ENCODE peak calls at places on chromosomes 3 and 15, in ten cellular contexts. Q is HuH-7.5; F is KBM-7; W is iris pigment epithelial cell; J is NCI-H1436; R is CD8-positive, alpha-beta memory T cell; X is cardiac muscle cell; B is activated CD8-positive, alpha-beta memory T cell treated with anti-CD3 and anti-CD28 coated beads, Interleukin-2, amount 50 U/mL, for 48 hours; V is stimulated activated naive B cell treated with anti-CD40 and anti-IgM and Interleukin-4, amounts not matched to agents 10 μg/mL and 1 μg/mL and 100 μg/mL, for 72 hours; T is activated CD4-positive, alpha-beta T cell treated with anti-CD3 and anti-CD28 coated beads, Interleukin-2, amount 50 U/mL, for 24 hours. M is an unnamed sample.

GRCh38 chr15:57554821-57555185 is 36.9 kb upstream of the MYZAP start:
- DNase-seq in Q (no peak), F (no peak), W (no peak), J (no peak), R (no peak), X (no peak), B (no peak), V (no peak), T (no peak), M (no peak)

GRCh38 chr15:48754011-48754410 is 56.9 kb downstream of the CEP152 start:
- DNase-seq in Q (no peak), F (no peak), W (no peak), J (no peak), R (no peak), X (no peak), B (no peak), V (no peak), T (no peak), M (no peak)

GRCh38 chr3:50287262-50287661 is 5.0 kb downstream of the IFRD2 start:
- DNase-seq in Q (no peak), F (no peak), W (no peak), J (no peak), R (no peak), X (no peak), B (no peak), V (no peak), T (no peak), M (no peak)

GRCh38 chr15:52255008-52255407 is 40.6 kb downstream of the MYO5C start:
- DNase-seq in Q (no peak), F (no peak), W (peak; percentile 57), J (no peak), R (no peak), X (peak; percentile 21), B (no peak), V (no peak), T (no peak), M (no peak)

GRCh38 chr3:37074178-37074577 is 80.9 kb downstream of the MLH1 start:
- DNase-seq in Q (no peak), F (no peak), W (peak; percentile 86), J (no peak), R (no peak), X (peak; percentile 73), B (no peak), V (no peak), T (no peak), M (no peak)

GRCh38 chr15:79629687-79630086 is 197.6 kb downstream of the MINAR1 start:
- DNase-seq in Q (no peak), F (no peak), W (no peak), J (no peak), R (no peak), X (peak; percentile 79), B (no peak), V (no peak), T (no peak), M (no peak)

GRCh38 chr3:15638193-15638890 is 36.8 kb downstream of the BTD start:
- DNase-seq in Q (no peak), F (no peak), W (peak; percentile 45), J (no peak), R (no peak), X (peak; percentile 68), B (no peak), V (no peak), T (no peak), M (no peak)

GRCh38 chr3:63532521-63532920 is 120.0 kb upstream of the SNTN start:
- DNase-seq in Q (no peak), F (no peak), W (no peak), J (no peak), R (no peak), X (no peak), B (no peak), V (no peak), T (no peak), M (no peak)

GRCh38 chr15:100171411-100171810 is 170.4 kb downstream of the ADAMTS17 start:
- DNase-seq in Q (no peak), F (no peak), W (no peak), J (no peak), R (no peak), X (no peak), B (no peak), V (no peak), T (no peak), M (no peak)

GRCh38 chr3:67290424-67290823 is 292.3 kb downstream of the KBTBD8 start:
- DNase-seq in Q (no peak), F (no peak), W (no peak), J (no peak), R (no peak), X (no peak), B (no peak), V (peak; percentile 14), T (no peak), M (no peak)